ENCODE peak calls at places on chromosome 18, in six cellular contexts. One of them, this sample, is unnamed.

GRCh38 chr18:58042826-58043362 is 1.1 kb upstream of the NEDD4L start:
- DNase-seq in glutamatergic neuron: no peak
- DNase-seq in kidney epithelial cell: no peak
- DNase-seq in iPS-NIHi11: no peak
- DNase-seq in posterior cingulate gyrus: no peak
- DNase-seq in NCI-H1417 treated with DMSO at 0.1 percent for 48 hours: no peak
- DNase-seq in this sample: no peak

GRCh38 chr18:12011962-12012549 is 30.7 kb downstream of the IMPA2 start:
- DNase-seq in glutamatergic neuron: no peak
- DNase-seq in kidney epithelial cell: no peak
- DNase-seq in iPS-NIHi11: no peak
- DNase-seq in posterior cingulate gyrus: no peak
- DNase-seq in NCI-H1417 treated with DMSO at 0.1 percent for 48 hours: no peak
- DNase-seq in this sample: no peak

GRCh38 chr18:43422483-43422882 is 145.2 kb upstream of the SYT4 start:
- DNase-seq in glutamatergic neuron: peak
- DNase-seq in kidney epithelial cell: no peak
- DNase-seq in iPS-NIHi11: peak
- DNase-seq in posterior cingulate gyrus: no peak
- DNase-seq in NCI-H1417 treated with DMSO at 0.1 percent for 48 hours: no peak
- DNase-seq in this sample: no peak

GRCh38 chr18:59748628-59749360 is 51.6 kb upstream of the CCBE1 start:
- DNase-seq in glutamatergic neuron: no peak
- DNase-seq in kidney epithelial cell: peak
- DNase-seq in iPS-NIHi11: no peak
- DNase-seq in posterior cingulate gyrus: no peak
- DNase-seq in NCI-H1417 treated with DMSO at 0.1 percent for 48 hours: no peak
- DNase-seq in this sample: no peak

GRCh38 chr18:3599861-3600260 is 149.9 kb downstream of the TGIF1 start:
- DNase-seq in glutamatergic neuron: no peak
- DNase-seq in kidney epithelial cell: no peak
- DNase-seq in iPS-NIHi11: no peak
- DNase-seq in posterior cingulate gyrus: no peak
- DNase-seq in NCI-H1417 treated with DMSO at 0.1 percent for 48 hours: no peak
- DNase-seq in this sample: no peak

GRCh38 chr18:76771132-76771824 is 51.1 kb upstream of the ZNF236 start:
- DNase-seq in glutamatergic neuron: no peak
- DNase-seq in kidney epithelial cell: no peak
- DNase-seq in iPS-NIHi11: no peak
- DNase-seq in posterior cingulate gyrus: no peak
- DNase-seq in NCI-H1417 treated with DMSO at 0.1 percent for 48 hours: no peak
- DNase-seq in this sample: no peak

GRCh38 chr18:70321616-70322015 is 32.8 kb downstream of the SOCS6 start:
- DNase-seq in glutamatergic neuron: no peak
- DNase-seq in kidney epithelial cell: no peak
- DNase-seq in iPS-NIHi11: no peak
- DNase-seq in posterior cingulate gyrus: no peak
- DNase-seq in NCI-H1417 treated with DMSO at 0.1 percent for 48 hours: no peak
- DNase-seq in this sample: no peak

GRCh38 chr18:74541703-74542555 is 7.6 kb downstream of the CNDP1 start:
- DNase-seq in glutamatergic neuron: no peak
- DNase-seq in kidney epithelial cell: no peak
- DNase-seq in iPS-NIHi11: peak
- DNase-seq in posterior cingulate gyrus: peak
- DNase-seq in NCI-H1417 treated with DMSO at 0.1 percent for 48 hours: no peak
- DNase-seq in this sample: no peak

GRCh38 chr18:13229021-13229671 is 10.6 kb downstream of the LDLRAD4 start:
- DNase-seq in glutamatergic neuron: no peak
- DNase-seq in kidney epithelial cell: no peak
- DNase-seq in iPS-NIHi11: no peak
- DNase-seq in posterior cingulate gyrus: no peak
- DNase-seq in NCI-H1417 treated with DMSO at 0.1 percent for 48 hours: no peak
- DNase-seq in this sample: no peak

GRCh38 chr18:79221136-79221535 is 151.9 kb downstream of the ATP9B start:
- DNase-seq in glutamatergic neuron: no peak
- DNase-seq in kidney epithelial cell: no peak
- DNase-seq in iPS-NIHi11: no peak
- DNase-seq in posterior cingulate gyrus: no peak
- DNase-seq in NCI-H1417 treated with DMSO at 0.1 percent for 48 hours: no peak
- DNase-seq in this sample: no peak

GRCh38 chr18:832085-832681 is 20.1 kb upstream of the YES1 start:
- DNase-seq in glutamatergic neuron: peak
- DNase-seq in kidney epithelial cell: no peak
- DNase-seq in iPS-NIHi11: peak
- DNase-seq in posterior cingulate gyrus: no peak
- DNase-seq in NCI-H1417 treated with DMSO at 0.1 percent for 48 hours: no peak
- DNase-seq in this sample: peak

GRCh38 chr18:25726278-25726677 is 364.1 kb downstream of the SS18 start:
- DNase-seq in glutamatergic neuron: peak
- DNase-seq in kidney epithelial cell: no peak
- DNase-seq in iPS-NIHi11: no peak
- DNase-seq in posterior cingulate gyrus: no peak
- DNase-seq in NCI-H1417 treated with DMSO at 0.1 percent for 48 hours: no peak
- DNase-seq in this sample: no peak

GRCh38 chr18:46536215-46536874 is 120.7 kb downstream of the LOXHD1 start:
- DNase-seq in glutamatergic neuron: no peak
- DNase-seq in kidney epithelial cell: no peak
- DNase-seq in iPS-NIHi11: no peak
- DNase-seq in posterior cingulate gyrus: no peak
- DNase-seq in NCI-H1417 treated with DMSO at 0.1 percent for 48 hours: no peak
- DNase-seq in this sample: no peak

GRCh38 chr18:76212958-76213357 is 282.1 kb downstream of the ZNF516 start:
- DNase-seq in glutamatergic neuron: no peak
- DNase-seq in kidney epithelial cell: no peak
- DNase-seq in iPS-NIHi11: no peak
- DNase-seq in posterior cingulate gyrus: no peak
- DNase-seq in NCI-H1417 treated with DMSO at 0.1 percent for 48 hours: peak
- DNase-seq in this sample: peak

GRCh38 chr18:49728542-49728941 is 84.8 kb downstream of the ACAA2 start:
- DNase-seq in glutamatergic neuron: peak
- DNase-seq in kidney epithelial cell: no peak
- DNase-seq in iPS-NIHi11: peak
- DNase-seq in posterior cingulate gyrus: peak
- DNase-seq in NCI-H1417 treated with DMSO at 0.1 percent for 48 hours: no peak
- DNase-seq in this sample: no peak

GRCh38 chr18:54531402-54532065 is 59.5 kb upstream of the DYNAP start:
- DNase-seq in glutamatergic neuron: no peak
- DNase-seq in kidney epithelial cell: no peak
- DNase-seq in iPS-NIHi11: peak
- DNase-seq in posterior cingulate gyrus: no peak
- DNase-seq in NCI-H1417 treated with DMSO at 0.1 percent for 48 hours: no peak
- DNase-seq in this sample: no peak

GRCh38 chr18:75161629-75162028 is 47.3 kb downstream of the PTGR3 start:
- DNase-seq in glutamatergic neuron: no peak
- DNase-seq in kidney epithelial cell: no peak
- DNase-seq in iPS-NIHi11: no peak
- DNase-seq in posterior cingulate gyrus: no peak
- DNase-seq in NCI-H1417 treated with DMSO at 0.1 percent for 48 hours: no peak
- DNase-seq in this sample: peak

GRCh38 chr18:28690100-28690499 is 513.2 kb upstream of the CDH2 start:
- DNase-seq in glutamatergic neuron: no peak
- DNase-seq in kidney epithelial cell: no peak
- DNase-seq in iPS-NIHi11: no peak
- DNase-seq in posterior cingulate gyrus: no peak
- DNase-seq in NCI-H1417 treated with DMSO at 0.1 percent for 48 hours: no peak
- DNase-seq in this sample: no peak

GRCh38 chr18:50401888-50402287 is 27.0 kb downstream of the SKA1 start:
- DNase-seq in glutamatergic neuron: peak
- DNase-seq in kidney epithelial cell: no peak
- DNase-seq in iPS-NIHi11: peak
- DNase-seq in posterior cingulate gyrus: no peak
- DNase-seq in NCI-H1417 treated with DMSO at 0.1 percent for 48 hours: no peak
- DNase-seq in this sample: no peak

GRCh38 chr18:47561316-47561715 is 309.9 kb upstream of the SKOR2 start:
- DNase-seq in glutamatergic neuron: no peak
- DNase-seq in kidney epithelial cell: no peak
- DNase-seq in iPS-NIHi11: peak
- DNase-seq in posterior cingulate gyrus: no peak
- DNase-seq in NCI-H1417 treated with DMSO at 0.1 percent for 48 hours: no peak
- DNase-seq in this sample: no peak

GRCh38 chr18:48778344-48779011 is 172.3 kb downstream of the SMAD7 start:
- DNase-seq in glutamatergic neuron: no peak
- DNase-seq in kidney epithelial cell: no peak
- DNase-seq in iPS-NIHi11: no peak
- DNase-seq in posterior cingulate gyrus: no peak
- DNase-seq in NCI-H1417 treated with DMSO at 0.1 percent for 48 hours: no peak
- DNase-seq in this sample: no peak

GRCh38 chr18:33440011-33440383 is 524 bp downstream of the CCDC178 start:
- DNase-seq in glutamatergic neuron: peak
- DNase-seq in kidney epithelial cell: peak
- DNase-seq in iPS-NIHi11: peak
- DNase-seq in posterior cingulate gyrus: peak
- DNase-seq in NCI-H1417 treated with DMSO at 0.1 percent for 48 hours: no peak
- DNase-seq in this sample: no peak

GRCh38 chr18:13868501-13869271 is 44.7 kb downstream of the MC5R start:
- DNase-seq in glutamatergic neuron: peak
- DNase-seq in kidney epithelial cell: no peak
- DNase-seq in iPS-NIHi11: peak
- DNase-seq in posterior cingulate gyrus: peak
- DNase-seq in NCI-H1417 treated with DMSO at 0.1 percent for 48 hours: no peak
- DNase-seq in this sample: no peak

GRCh38 chr18:50870138-50870845 is 8.6 kb upstream of the ME2 start:
- DNase-seq in glutamatergic neuron: no peak
- DNase-seq in kidney epithelial cell: peak
- DNase-seq in iPS-NIHi11: no peak
- DNase-seq in posterior cingulate gyrus: no peak
- DNase-seq in NCI-H1417 treated with DMSO at 0.1 percent for 48 hours: no peak
- DNase-seq in this sample: no peak

GRCh38 chr18:79425573-79425895 is 29.8 kb downstream of the NFATC1 start:
- DNase-seq in glutamatergic neuron: no peak
- DNase-seq in kidney epithelial cell: no peak
- DNase-seq in iPS-NIHi11: no peak
- DNase-seq in posterior cingulate gyrus: no peak
- DNase-seq in NCI-H1417 treated with DMSO at 0.1 percent for 48 hours: no peak
- DNase-seq in this sample: no peak

GRCh38 chr18:62445386-62445917 is 77.4 kb upstream of the ZCCHC2 start:
- DNase-seq in glutamatergic neuron: no peak
- DNase-seq in kidney epithelial cell: no peak
- DNase-seq in iPS-NIHi11: no peak
- DNase-seq in posterior cingulate gyrus: no peak
- DNase-seq in NCI-H1417 treated with DMSO at 0.1 percent for 48 hours: peak
- DNase-seq in this sample: no peak

GRCh38 chr18:65983750-65984149 is 232.9 kb downstream of the CDH7 start:
- DNase-seq in glutamatergic neuron: no peak
- DNase-seq in kidney epithelial cell: no peak
- DNase-seq in iPS-NIHi11: no peak
- DNase-seq in posterior cingulate gyrus: no peak
- DNase-seq in NCI-H1417 treated with DMSO at 0.1 percent for 48 hours: no peak
- DNase-seq in this sample: no peak

GRCh38 chr18:75140296-75140695 is 68.6 kb downstream of the PTGR3 start:
- DNase-seq in glutamatergic neuron: no peak
- DNase-seq in kidney epithelial cell: no peak
- DNase-seq in iPS-NIHi11: no peak
- DNase-seq in posterior cingulate gyrus: no peak
- DNase-seq in NCI-H1417 treated with DMSO at 0.1 percent for 48 hours: no peak
- DNase-seq in this sample: no peak

GRCh38 chr18:21179590-21180220 is 62.3 kb upstream of the GREB1L start:
- DNase-seq in glutamatergic neuron: peak
- DNase-seq in kidney epithelial cell: no peak
- DNase-seq in iPS-NIHi11: peak
- DNase-seq in posterior cingulate gyrus: no peak
- DNase-seq in NCI-H1417 treated with DMSO at 0.1 percent for 48 hours: peak
- DNase-seq in this sample: no peak

GRCh38 chr18:61735564-61736102 is 157.2 kb downstream of the RNF152 start:
- DNase-seq in glutamatergic neuron: no peak
- DNase-seq in kidney epithelial cell: no peak
- DNase-seq in iPS-NIHi11: no peak
- DNase-seq in posterior cingulate gyrus: no peak
- DNase-seq in NCI-H1417 treated with DMSO at 0.1 percent for 48 hours: peak
- DNase-seq in this sample: no peak

GRCh38 chr18:9596257-9596656 is 18.1 kb downstream of the PPP4R1 start:
- DNase-seq in glutamatergic neuron: no peak
- DNase-seq in kidney epithelial cell: no peak
- DNase-seq in iPS-NIHi11: no peak
- DNase-seq in posterior cingulate gyrus: no peak
- DNase-seq in NCI-H1417 treated with DMSO at 0.1 percent for 48 hours: no peak
- DNase-seq in this sample: no peak

GRCh38 chr18:42137671-42138375 is 182.8 kb downstream of the PIK3C3 start:
- DNase-seq in glutamatergic neuron: no peak
- DNase-seq in kidney epithelial cell: no peak
- DNase-seq in iPS-NIHi11: no peak
- DNase-seq in posterior cingulate gyrus: no peak
- DNase-seq in NCI-H1417 treated with DMSO at 0.1 percent for 48 hours: peak
- DNase-seq in this sample: peak

GRCh38 chr18:76977681-76978234 is 154.8 kb downstream of the MBP start:
- DNase-seq in glutamatergic neuron: no peak
- DNase-seq in kidney epithelial cell: no peak
- DNase-seq in iPS-NIHi11: peak
- DNase-seq in posterior cingulate gyrus: no peak
- DNase-seq in NCI-H1417 treated with DMSO at 0.1 percent for 48 hours: no peak
- DNase-seq in this sample: no peak

GRCh38 chr18:79668203-79668602 is 11.4 kb upstream of the CTDP1 start:
- DNase-seq in glutamatergic neuron: no peak
- DNase-seq in kidney epithelial cell: no peak
- DNase-seq in iPS-NIHi11: no peak
- DNase-seq in posterior cingulate gyrus: no peak
- DNase-seq in NCI-H1417 treated with DMSO at 0.1 percent for 48 hours: no peak
- DNase-seq in this sample: no peak

GRCh38 chr18:9380101-9380500 is 45.5 kb downstream of the TWSG1 start:
- DNase-seq in glutamatergic neuron: no peak
- DNase-seq in kidney epithelial cell: no peak
- DNase-seq in iPS-NIHi11: no peak
- DNase-seq in posterior cingulate gyrus: no peak
- DNase-seq in NCI-H1417 treated with DMSO at 0.1 percent for 48 hours: no peak
- DNase-seq in this sample: no peak

GRCh38 chr18:54532222-54532621 is 58.8 kb upstream of the DYNAP start:
- DNase-seq in glutamatergic neuron: no peak
- DNase-seq in kidney epithelial cell: no peak
- DNase-seq in iPS-NIHi11: peak
- DNase-seq in posterior cingulate gyrus: no peak
- DNase-seq in NCI-H1417 treated with DMSO at 0.1 percent for 48 hours: no peak
- DNase-seq in this sample: no peak

GRCh38 chr18:76347341-76347740 is 147.7 kb downstream of the ZNF516 start:
- DNase-seq in glutamatergic neuron: no peak
- DNase-seq in kidney epithelial cell: no peak
- DNase-seq in iPS-NIHi11: no peak
- DNase-seq in posterior cingulate gyrus: no peak
- DNase-seq in NCI-H1417 treated with DMSO at 0.1 percent for 48 hours: no peak
- DNase-seq in this sample: no peak

GRCh38 chr18:34510926-34511325 is 199.2 kb upstream of the DTNA start:
- DNase-seq in glutamatergic neuron: no peak
- DNase-seq in kidney epithelial cell: no peak
- DNase-seq in iPS-NIHi11: no peak
- DNase-seq in posterior cingulate gyrus: no peak
- DNase-seq in NCI-H1417 treated with DMSO at 0.1 percent for 48 hours: no peak
- DNase-seq in this sample: no peak

This sample was measured in NCI-H1436 treated with DMSO at 0.1 percent for 48 hours.